ENCODE peak calls at places on chromosomes 2 and 18, in nine cellular contexts. C is kidney epithelial cell, T is lower lobe of right lung, I is IMR-90, R is mucosa of descending colon, O is GM12864, N is bronchial epithelial cell, Y is AG10803, U is AG09309. G is an unnamed sample.

GRCh38 chr2:169767243-169767888 is 31.3 kb upstream of the SSB start:
- DNase-seq in C (no peak), T (no peak), I (peak; percentile 64), R (peak; percentile 94), O (peak; percentile 21), N (peak; percentile 50), Y (peak; percentile 62), U (no peak), G (peak; percentile 74)

GRCh38 chr18:14921547-14921946 is 173.6 kb downstream of the ANKRD30B start:
- DNase-seq in C (no peak), T (no peak), I (no peak), R (peak; percentile 59), O (no peak), N (no peak), Y (no peak), U (no peak), G (no peak)

GRCh38 chr2:11155326-11156059 is at the start of gene SLC66A3:
- DNase-seq in C (peak; percentile 54), T (peak; percentile 91), I (peak; percentile 87), R (peak; percentile 87), O (peak; percentile 39), N (peak; percentile 77), Y (peak; percentile 86), U (peak; percentile 48), G (peak; percentile 83)

GRCh38 chr2:64606495-64607363 is 47.0 kb downstream of the SERTAD2 start:
- DNase-seq in C (peak; percentile 41), T (peak; percentile 91), I (no peak), R (peak; percentile 87), O (peak; percentile 92), N (peak; percentile 93), Y (peak; percentile 84), U (peak; percentile 18), G (peak; percentile 89)

GRCh38 chr18:48827321-48828200 is 123.2 kb downstream of the SMAD7 start:
- DNase-seq in C (no peak), T (peak; percentile 28), I (peak; percentile 73), R (no peak), O (no peak), N (no peak), Y (peak; percentile 66), U (no peak), G (peak; percentile 71)

GRCh38 chr2:19895535-19895934 is 6.2 kb downstream of the TTC32 start:
- DNase-seq in C (no peak), T (no peak), I (no peak), R (no peak), O (no peak), N (no peak), Y (peak; percentile 17), U (no peak), G (no peak)

GRCh38 chr18:62187543-62188378 is 706 bp downstream of the RELCH start:
- DNase-seq in C (no peak), T (peak; percentile 63), I (peak; percentile 21), R (peak; percentile 64), O (no peak), N (peak; percentile 33), Y (peak; percentile 11), U (no peak), G (peak; percentile 26)

GRCh38 chr2:113894156-113894743 is 4.4 kb downstream of the ACTR3 start:
- DNase-seq in C (peak; percentile 64), T (no peak), I (peak; percentile 93), R (no peak), O (no peak), N (peak; percentile 91), Y (peak; percentile 95), U (peak; percentile 96), G (peak; percentile 94)

GRCh38 chr2:10222-10875 is 36.0 kb downstream of the FAM110C start:
- DNase-seq in C (no peak), T (no peak), I (no peak), R (no peak), O (no peak), N (no peak), Y (no peak), U (no peak), G (peak; percentile 3)

GRCh38 chr2:187148059-187148714 is 299.2 kb upstream of the ZSWIM2 start:
- DNase-seq in C (no peak), T (no peak), I (no peak), R (no peak), O (no peak), N (peak; percentile 31), Y (no peak), U (no peak), G (no peak)

GRCh38 chr2:237923507-237924163 is 43.2 kb upstream of the UBE2F start:
- DNase-seq in C (no peak), T (peak; percentile 86), I (peak; percentile 35), R (peak; percentile 69), O (no peak), N (no peak), Y (peak; percentile 82), U (no peak), G (peak; percentile 55)

GRCh38 chr2:64992218-64992617 is 3.0 kb downstream of the SLC1A4 start:
- DNase-seq in C (no peak), T (no peak), I (no peak), R (no peak), O (no peak), N (no peak), Y (no peak), U (no peak), G (no peak)

GRCh38 chr18:26976206-26976605 is 110.7 kb upstream of the AQP4 start:
- DNase-seq in C (no peak), T (no peak), I (no peak), R (no peak), O (no peak), N (no peak), Y (no peak), U (no peak), G (no peak)

GRCh38 chr18:26989842-26990241 is 124.3 kb upstream of the AQP4 start:
- DNase-seq in C (no peak), T (no peak), I (no peak), R (no peak), O (no peak), N (no peak), Y (no peak), U (no peak), G (no peak)

GRCh38 chr2:55282110-55282917 is 13.3 kb upstream of the MTIF2 start:
- DNase-seq in C (peak; percentile 54), T (peak; percentile 96), I (peak; percentile 80), R (peak; percentile 90), O (peak; percentile 69), N (peak; percentile 73), Y (peak; percentile 86), U (peak; percentile 38), G (peak; percentile 86)

GRCh38 chr2:201308914-201309313 is 48.2 kb downstream of the FLACC1 start:
- DNase-seq in C (no peak), T (no peak), I (no peak), R (no peak), O (no peak), N (no peak), Y (no peak), U (no peak), G (no peak)

DNA sequence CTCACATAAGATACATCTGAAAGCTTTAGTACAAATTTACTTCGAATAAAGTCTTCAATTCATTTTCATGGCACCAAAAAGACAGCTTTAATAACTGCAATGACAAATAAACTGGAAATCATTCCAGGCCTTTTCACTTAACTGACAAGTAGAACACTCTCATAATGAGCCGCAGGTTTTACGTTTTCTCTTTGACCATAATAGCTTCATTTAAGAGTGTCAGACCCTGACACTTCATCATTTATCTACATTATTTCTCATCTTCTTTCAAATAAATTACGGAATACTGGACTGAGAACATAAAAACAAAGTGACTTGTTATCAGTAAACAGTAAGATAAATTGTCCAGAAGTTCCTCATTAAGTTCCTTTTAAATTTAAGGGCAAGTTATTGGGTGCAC is 1252.9 kb upstream of the ACVR2A start:
- DNase-seq in C (no peak), T (no peak), I (no peak), R (no peak), O (no peak), N (no peak), Y (no peak), U (no peak), G (no peak)
- H3K4me3 ChIP-seq in C (no peak overlapping the region), T (no peak overlapping the region), I (no peak overlapping the region), R (no peak overlapping the region), O (no peak overlapping the region), N (no peak overlapping the region), Y (no peak overlapping the region), U (no peak overlapping the region), G (no peak overlapping the region)

GRCh38 chr2:218852911-218853667 is 6.5 kb upstream of the WNT6 start:
- DNase-seq in C (no peak), T (peak; percentile 71), I (peak; percentile 52), R (peak; percentile 77), O (peak; percentile 25), N (peak; percentile 49), Y (peak; percentile 42), U (no peak), G (peak; percentile 62)
- TF ChIP-seq CTCF in C (peak; percentile 79), T (peak; percentile 65), I (peak; percentile 72), R (peak; percentile 25), O (peak; percentile 84), N (peak; percentile 80), Y (peak; percentile 78), U (peak; percentile 77), G (peak; percentile 78)

GRCh38 chr18:21703241-21703820 is 1.2 kb downstream of the ABHD3 start:
- DNase-seq in C (no peak), T (no peak), I (peak; percentile 51), R (peak; percentile 76), O (no peak), N (peak; percentile 42), Y (no peak), U (no peak), G (no peak)

GRCh38 chr18:21701621-21702020 is 3.0 kb downstream of the ABHD3 start:
- DNase-seq in C (no peak), T (no peak), I (no peak), R (no peak), O (no peak), N (no peak), Y (no peak), U (no peak), G (no peak)

GRCh38 chr18:21704603-21705364 is at the start of gene ABHD3:
- DNase-seq in C (no peak), T (peak; percentile 97), I (peak; percentile 85), R (peak; percentile 96), O (peak; percentile 64), N (peak; percentile 81), Y (peak; percentile 87), U (peak; percentile 35), G (peak; percentile 82)

GRCh38 chr18:21706386-21706865 is 1.9 kb upstream of the ABHD3 start:
- DNase-seq in C (no peak), T (no peak), I (no peak), R (no peak), O (no peak), N (no peak), Y (no peak), U (no peak), G (no peak)

DNA sequence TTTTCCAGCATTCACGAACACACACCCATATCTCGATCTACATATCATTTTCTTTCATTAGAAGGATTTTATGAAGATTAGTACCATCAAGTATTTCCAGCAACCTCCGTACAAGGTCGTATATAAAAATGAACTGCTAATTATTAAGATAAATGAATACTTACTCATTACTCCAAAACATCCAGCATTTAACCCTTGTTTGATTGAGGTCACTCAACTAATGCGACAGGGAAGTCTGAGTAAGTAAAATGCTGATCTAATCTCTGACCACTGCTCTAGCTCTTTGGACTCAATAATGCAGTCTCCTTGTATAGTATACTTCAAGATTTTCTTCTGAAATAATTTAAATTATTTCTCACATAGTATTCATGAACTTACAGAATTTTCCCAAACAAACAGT is 2.0 kb downstream of the ABHD3 start:
- DNase-seq in C (no peak), T (no peak), I (no peak), R (no peak), O (no peak), N (no peak), Y (no peak), U (no peak), G (no peak)
- H3K4me3 ChIP-seq in C (no peak overlapping the region), T (peak overlapping the region; percentile 93), I (no peak overlapping the region), R (no peak overlapping the region), O (peak overlapping the region; percentile 14), N (no peak overlapping the region), Y (no peak overlapping the region), U (no peak overlapping the region), G (no peak overlapping the region)

GRCh38 chr2:196249860-196250259 is 78.5 kb upstream of the STK17B start:
- DNase-seq in C (no peak), T (no peak), I (peak; percentile 68), R (peak; percentile 24), O (no peak), N (no peak), Y (peak; percentile 67), U (no peak), G (peak; percentile 50)
- TF ChIP-seq CTCF in C (no peak), T (no peak), I (no peak), R (no peak), O (no peak), N (no peak), Y (no peak), U (no peak), G (no peak)